ENCODE peak calls at places on chromosome 3, in ten cellular contexts. E, F, W, U, R, K, M, A, I and S are unnamed samples.
A peak's percentile ranks its signal among the peaks of the same experiment; 100 is the strongest.

GRCh38 chr3:27483117-27484001 is 825 bp downstream of the SLC4A7 start:
- DNase-seq in U (peak; percentile 54), E (peak; percentile 86), I (peak; percentile 33), M (peak; percentile 81), A (peak; percentile 75), W (peak; percentile 87), K (peak; percentile 53), R (peak; percentile 90), F (peak; percentile 27), S (peak; percentile 53)

GRCh38 chr3:72892081-72892763 is 4.4 kb downstream of the GXYLT2 start:
- DNase-seq in I (no peak), W (peak; percentile 11), E (no peak), M (peak; percentile 93), K (peak; percentile 91), U (no peak), A (no peak), F (no peak), R (peak; percentile 92), S (peak; percentile 76)

GRCh38 chr3:175179055-175179454 is 319.9 kb downstream of the NAALADL2 start:
- DNase-seq in E (no peak), I (no peak), A (no peak), W (no peak), R (peak; percentile 55), U (no peak), M (no peak), F (no peak), K (no peak), S (no peak)

GRCh38 chr3:105399611-105400010 is 32.9 kb downstream of the ALCAM start:
- DNase-seq in M (no peak), F (no peak), E (no peak), R (peak; percentile 50), A (no peak), K (no peak), U (peak; percentile 11), W (no peak), I (no peak), S (no peak)

GRCh38 chr3:108088697-108089096 is 2.1 kb downstream of the CD47 start:
- DNase-seq in R (peak; percentile 59), E (no peak), F (no peak), W (no peak), K (no peak), A (no peak), M (no peak), I (peak; percentile 20), U (peak; percentile 15), S (no peak)

GRCh38 chr3:27521179-27521871 is 37.1 kb upstream of the SLC4A7 start:
- DNase-seq in U (peak; percentile 83), R (peak; percentile 91), A (no peak), I (peak; percentile 25), W (no peak), F (no peak), K (peak; percentile 84), E (no peak), M (peak; percentile 92), S (peak; percentile 94)

GRCh38 chr3:110577856-110578255 is 493.8 kb upstream of the NECTIN3 start:
- DNase-seq in E (no peak), R (peak; percentile 5), W (no peak), I (no peak), K (no peak), U (no peak), M (no peak), A (no peak), F (no peak), S (no peak)

GRCh38 chr3:123372789-123373534 is 75.9 kb downstream of the ADCY5 start:
- DNase-seq in E (peak; percentile 30), R (no peak), I (no peak), F (no peak), U (no peak), K (no peak), M (no peak), W (peak; percentile 48), A (no peak), S (no peak)

GRCh38 chr3:2166552-2166951 is 67.9 kb downstream of the CNTN4 start:
- DNase-seq in M (no peak), F (no peak), I (no peak), K (no peak), W (peak; percentile 36), R (no peak), A (no peak), U (no peak), E (no peak), S (no peak)

GRCh38 chr3:179768080-179768479 is 115.2 kb downstream of the USP13 start:
- DNase-seq in E (no peak), I (peak; percentile 53), A (no peak), F (no peak), W (peak; percentile 55), U (peak; percentile 64), K (peak; percentile 42), R (peak; percentile 75), M (peak; percentile 65), S (peak; percentile 28)

GRCh38 chr3:194404365-194405140 is 5.5 kb upstream of the GP5 start:
- DNase-seq in U (peak; percentile 26), F (no peak), E (no peak), R (peak; percentile 41), M (peak; percentile 71), W (peak; percentile 71), A (no peak), I (peak; percentile 72), K (no peak), S (peak; percentile 21)

GRCh38 chr3:177294221-177294620 is 96.9 kb upstream of the TBL1XR1 start:
- DNase-seq in W (no peak), R (peak; percentile 92), M (peak; percentile 82), A (peak; percentile 51), E (no peak), F (no peak), K (peak; percentile 16), U (peak; percentile 94), I (peak; percentile 49), S (no peak)

GRCh38 chr3:139218046-139218445 is 125.8 kb upstream of the MRPS22 start:
- DNase-seq in A (no peak), W (no peak), M (no peak), F (no peak), U (no peak), R (peak; percentile 56), K (no peak), E (no peak), I (no peak), S (peak; percentile 19)

GRCh38 chr3:194482196-194482593 is 4.6 kb downstream of the ATP13A3 start:
- DNase-seq in K (no peak), A (no peak), M (no peak), E (no peak), R (no peak), F (no peak), I (peak; percentile 40), W (no peak), U (peak; percentile 65), S (peak; percentile 25)

GRCh38 chr3:16816048-16816780 is 68.5 kb upstream of the PLCL2 start:
- DNase-seq in F (no peak), W (no peak), I (no peak), M (no peak), U (no peak), E (no peak), R (no peak), K (no peak), A (no peak), S (no peak)

GRCh38 chr3:138219255-138219654 is 32.2 kb downstream of the ARMC8 start:
- DNase-seq in W (no peak), R (no peak), A (no peak), U (no peak), K (no peak), I (no peak), M (no peak), F (no peak), E (no peak), S (no peak)

GRCh38 chr3:59271971-59272370 is 222.1 kb upstream of the CFAP20DC start:
- DNase-seq in I (no peak), M (no peak), W (no peak), R (no peak), E (no peak), K (no peak), A (no peak), U (no peak), F (no peak), S (no peak)

GRCh38 chr3:32419766-32420137 is 28.1 kb downstream of the CMTM7 start:
- DNase-seq in U (no peak), E (no peak), A (no peak), K (no peak), R (no peak), I (no peak), W (no peak), M (no peak), F (no peak), S (no peak)

GRCh38 chr3:133192363-133192945 is 154.3 kb downstream of the TMEM108 start:
- DNase-seq in A (no peak), E (no peak), K (no peak), U (no peak), W (no peak), F (no peak), I (no peak), R (peak; percentile 16), M (no peak), S (no peak)

GRCh38 chr3:48157215-48157840 is 30.9 kb downstream of the CDC25A start:
- DNase-seq in K (peak; percentile 14), I (no peak), R (peak; percentile 52), A (no peak), U (peak; percentile 41), F (no peak), W (peak; percentile 67), E (no peak), M (peak; percentile 23), S (peak; percentile 90)

GRCh38 chr3:1404270-1404669 is 311.4 kb downstream of the CNTN6 start:
- DNase-seq in M (no peak), I (peak; percentile 1), U (no peak), W (peak; percentile 63), K (no peak), R (peak; percentile 72), E (no peak), F (no peak), A (no peak), S (no peak)

GRCh38 chr3:171806200-171807128 is 3.8 kb downstream of the PLD1 start:
- DNase-seq in E (no peak), W (no peak), R (peak; percentile 75), F (no peak), M (peak; percentile 78), A (no peak), K (peak; percentile 70), I (no peak), U (no peak), S (peak; percentile 36)

GRCh38 chr3:12759693-12760565 is 870 bp upstream of the TMEM40 start:
- DNase-seq in U (no peak), F (no peak), A (no peak), I (no peak), E (no peak), K (no peak), M (no peak), R (no peak), W (no peak), S (no peak)

GRCh38 chr3:110859340-110859739 is 212.3 kb upstream of the NECTIN3 start:
- DNase-seq in F (no peak), I (no peak), M (no peak), W (peak; percentile 6), K (no peak), A (no peak), U (no peak), R (no peak), E (no peak), S (no peak)

GRCh38 chr3:72537448-72537847 is 310.8 kb downstream of the SHQ1 start:
- DNase-seq in W (no peak), K (no peak), E (no peak), M (no peak), A (no peak), I (no peak), F (no peak), U (no peak), R (no peak), S (no peak)

GRCh38 chr3:36677331-36678007 is 86.9 kb downstream of the DCLK3 start:
- DNase-seq in F (no peak), W (no peak), U (peak; percentile 100), R (peak; percentile 98), M (peak; percentile 51), E (no peak), K (peak; percentile 76), A (no peak), I (peak; percentile 57), S (peak; percentile 96)

GRCh38 chr3:50205719-50206276 is 727 bp downstream of the SLC38A3 start:
- DNase-seq in K (no peak), A (peak; percentile 69), R (peak; percentile 27), W (peak; percentile 70), U (no peak), E (no peak), I (peak; percentile 41), F (peak; percentile 9), M (no peak), S (no peak)

GRCh38 chr3:142353571-142353970 is 94.3 kb downstream of the XRN1 start:
- DNase-seq in I (no peak), M (peak; percentile 7), F (no peak), W (no peak), K (no peak), A (no peak), R (peak; percentile 60), U (no peak), E (no peak), S (no peak)